ENCODE peak calls at places on chromosome 10, in eight cellular contexts. V is A549, X is esophagus muscularis mucosa, J is gastrocnemius medialis, W is suprapubic skin, P is esophagus squamous epithelium, E is IMR-90, L is uterus. G is an unnamed sample. For H3K4me1, the result is how much of the 10 kb centered on the place peaks cover.

GRCh38 chr10:32958992-32959703 is 1.1 kb upstream of the ITGB1 start:
- DNase-seq in V (no peak), X (no peak), J (no peak), W (no peak), P (no peak), E (no peak), L (no peak), G (no peak)

GRCh38 chr10:48291190-48291589 is 15.3 kb upstream of the MAPK8 start:
- DNase-seq in V (no peak), X (no peak), J (no peak), W (no peak), P (no peak), E (no peak), L (no peak), G (no peak)

GRCh38 chr10:22612316-22612715 is 102.1 kb downstream of the PIP4K2A start:
- DNase-seq in V (no peak), X (no peak), J (no peak), W (no peak), P (no peak), E (no peak), L (no peak), G (no peak)

GRCh38 chr10:124420254-124420653 is 1.5 kb upstream of the OAT start:
- DNase-seq in V (no peak), X (no peak), J (no peak), W (peak), P (no peak), E (no peak), L (no peak), G (no peak)

GRCh38 chr10:58517071-58517470 is 4.4 kb downstream of the BICC1 start:
- DNase-seq in V (peak), X (no peak), J (no peak), W (no peak), P (no peak), E (no peak), L (no peak), G (no peak)

GRCh38 chr10:131311661-131312260 is at the start of gene TCERG1L:
- DNase-seq in V (no peak), X (no peak), J (no peak), W (no peak), P (no peak), E (no peak), L (no peak), G (no peak)

GRCh38 chr10:3106908-3107425 is 39.6 kb downstream of the PFKP start:
- DNase-seq in V (peak), X (no peak), J (no peak), W (no peak), P (no peak), E (no peak), L (no peak), G (no peak)

GRCh38 chr10:14382022-14382421 is 51.3 kb upstream of the FRMD4A start:
- DNase-seq in V (no peak), X (no peak), J (no peak), W (no peak), P (no peak), E (peak), L (no peak), G (no peak)

GRCh38 chr10:73906524-73907447 is 4.1 kb upstream of the PLAU start:
- DNase-seq in V (peak), X (peak), J (peak), W (peak), P (no peak), E (peak), L (peak), G (peak)

GRCh38 chr10:16466001-16466400 is 29.2 kb downstream of the PTER start:
- DNase-seq in V (no peak), X (no peak), J (no peak), W (no peak), P (no peak), E (no peak), L (no peak), G (no peak)

GRCh38 chr10:86365346-86366032 is 1.1 kb downstream of the GRID1 start:
- DNase-seq in V (no peak), X (no peak), J (peak), W (peak), P (no peak), E (no peak), L (no peak), G (no peak)

GRCh38 chr10:75106242-75106641 is 5.2 kb upstream of the SAMD8 start:
- DNase-seq in V (no peak), X (no peak), J (peak), W (peak), P (no peak), E (no peak), L (no peak), G (no peak)

GRCh38 chr10:133024711-133025557 is 62.8 kb upstream of the ADGRA1 start:
- DNase-seq in V (no peak), X (no peak), J (peak), W (no peak), P (no peak), E (no peak), L (no peak), G (no peak)

DNA sequence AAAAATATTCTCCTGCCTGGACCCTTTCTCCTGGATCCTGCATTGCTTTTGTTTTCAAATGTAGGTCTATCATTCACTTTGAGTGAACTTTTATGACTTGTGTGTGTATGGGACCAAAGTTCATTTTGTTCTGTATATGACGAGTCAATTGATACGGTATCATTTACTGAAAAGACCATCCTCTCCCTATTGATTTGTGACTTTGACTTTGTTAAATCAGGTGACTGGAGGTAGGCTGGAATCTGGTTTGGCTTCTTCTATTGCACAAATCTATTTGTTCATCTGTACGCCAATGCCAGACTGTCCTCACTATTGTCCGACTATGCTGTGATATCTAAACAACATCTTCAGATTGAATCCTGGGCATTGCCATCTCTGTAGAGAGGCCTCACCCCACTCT is 5.3 kb upstream of the ARMS2 start:
- DNase-seq in V (no peak), X (no peak), J (no peak), W (no peak), P (no peak), E (no peak), L (no peak), G (no peak)
- TF ChIP-seq POLR2A in V (no peak), X (no peak), J (no peak), W (no peak), P (no peak), E (no peak), L (no peak), G (no peak)

GRCh38 chr10:128605180-128605579 is 479.0 kb upstream of the MKI67 start:
- DNase-seq in V (no peak), X (no peak), J (no peak), W (no peak), P (no peak), E (no peak), L (no peak), G (no peak)

GRCh38 chr10:128610113-128610512 is 483.9 kb upstream of the MKI67 start:
- DNase-seq in V (no peak), X (peak), J (no peak), W (no peak), P (no peak), E (no peak), L (no peak), G (no peak)

GRCh38 chr10:128609460-128609859 is 483.2 kb upstream of the MKI67 start:
- DNase-seq in V (no peak), X (peak), J (no peak), W (no peak), P (no peak), E (no peak), L (no peak), G (no peak)

GRCh38 chr10:128606041-128606440 is 479.8 kb upstream of the MKI67 start:
- DNase-seq in V (no peak), X (peak), J (no peak), W (no peak), P (no peak), E (no peak), L (no peak), G (no peak)

DNA sequence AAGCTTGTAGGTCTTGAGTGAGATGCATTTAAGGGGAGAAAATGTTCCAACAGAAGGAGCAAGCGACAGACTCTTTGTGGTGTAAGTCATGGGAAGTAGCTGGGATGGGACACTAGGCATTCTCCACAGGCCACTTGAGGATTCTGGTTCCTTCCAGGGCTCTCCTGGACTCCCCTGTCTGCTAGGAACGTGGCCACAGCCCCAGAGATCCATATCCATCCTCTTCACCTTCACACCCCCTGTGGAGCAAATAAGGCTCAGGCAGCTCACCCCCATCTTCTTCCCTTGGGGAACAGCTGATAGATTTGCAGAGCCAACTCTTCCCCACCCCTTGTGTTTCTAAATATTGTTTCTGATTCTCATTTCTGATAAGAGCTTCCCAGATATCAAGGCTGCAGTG is 482.6 kb upstream of the MKI67 start:
- DNase-seq in V (no peak), X (peak), J (no peak), W (no peak), P (no peak), E (no peak), L (no peak), G (no peak)
- H3K4me1 ChIP-seq in V (under half), X (under half), J (under half), W (under half), P (under half), E (under half), L (under half), G (under half)

GRCh38 chr10:97812696-97813095 is 36.9 kb upstream of the GOLGA7B start:
- DNase-seq in V (peak), X (no peak), J (no peak), W (no peak), P (no peak), E (no peak), L (no peak), G (no peak)

GRCh38 chr10:97818572-97818971 is 31.1 kb upstream of the GOLGA7B start:
- DNase-seq in V (no peak), X (no peak), J (no peak), W (no peak), P (no peak), E (no peak), L (no peak), G (no peak)

GRCh38 chr10:97816609-97817008 is 33.0 kb upstream of the GOLGA7B start:
- DNase-seq in V (no peak), X (no peak), J (no peak), W (no peak), P (no peak), E (no peak), L (no peak), G (no peak)

GRCh38 chr10:97813311-97813710 is 36.3 kb upstream of the GOLGA7B start:
- DNase-seq in V (no peak), X (no peak), J (no peak), W (no peak), P (no peak), E (no peak), L (no peak), G (no peak)

DNA sequence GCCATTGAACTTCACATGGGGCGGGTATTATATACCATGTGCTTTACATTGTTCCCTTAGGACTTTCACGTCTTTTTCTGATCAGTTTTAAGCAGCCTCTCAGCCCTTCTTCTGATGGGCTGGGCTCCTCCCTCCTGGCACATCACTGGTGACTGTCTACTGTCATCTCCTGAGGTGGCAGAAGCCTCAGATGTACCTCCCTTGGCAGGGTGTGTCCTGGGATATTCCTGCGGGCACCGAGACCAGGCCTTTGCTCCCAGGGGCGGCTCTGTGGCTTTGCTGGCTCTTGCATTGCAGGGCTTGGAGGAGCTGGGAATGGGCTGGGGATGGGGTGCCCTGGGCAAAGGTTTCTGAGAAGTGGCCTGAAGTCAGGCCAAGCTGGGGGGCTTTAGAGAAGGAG is 34.6 kb upstream of the GOLGA7B start:
- DNase-seq in V (no peak), X (no peak), J (no peak), W (no peak), P (no peak), E (no peak), L (no peak), G (no peak)
- TF ChIP-seq POLR2A in V (no peak), X (no peak), J (no peak), W (no peak), P (no peak), E (no peak), L (no peak), G (no peak)

GRCh38 chr10:96271017-96271815 is at the start of gene BLNK:
- DNase-seq in V (no peak), X (no peak), J (peak), W (peak), P (peak), E (peak), L (peak), G (peak)

GRCh38 chr10:96272256-96272985 is 1.1 kb upstream of the BLNK start:
- DNase-seq in V (no peak), X (no peak), J (no peak), W (no peak), P (no peak), E (no peak), L (no peak), G (no peak)

GRCh38 chr10:96269438-96270300 is 1.7 kb downstream of the BLNK start:
- DNase-seq in V (no peak), X (peak), J (no peak), W (no peak), P (no peak), E (no peak), L (no peak), G (no peak)

GRCh38 chr10:96268341-96268909 is 2.9 kb downstream of the BLNK start:
- DNase-seq in V (no peak), X (no peak), J (no peak), W (no peak), P (no peak), E (no peak), L (no peak), G (no peak)

GRCh38 chr10:96270564-96270963 is 805 bp downstream of the BLNK start:
- DNase-seq in V (no peak), X (no peak), J (no peak), W (no peak), P (no peak), E (no peak), L (no peak), G (no peak)
- H3K4me1 ChIP-seq in V (under half), X (under half), J (under half), W (under half), P (half or more), E (under half), L (under half), G (half or more)

GRCh38 chr10:110409488-110409887 is 88.2 kb upstream of the DUSP5 start:
- DNase-seq in V (no peak), X (no peak), J (no peak), W (no peak), P (no peak), E (no peak), L (no peak), G (no peak)

GRCh38 chr10:110410329-110411046 is 87.2 kb upstream of the DUSP5 start:
- DNase-seq in V (peak), X (no peak), J (no peak), W (no peak), P (no peak), E (peak), L (peak), G (peak)

GRCh38 chr10:110408943-110409342 is 88.8 kb upstream of the DUSP5 start:
- DNase-seq in V (no peak), X (no peak), J (no peak), W (no peak), P (no peak), E (no peak), L (no peak), G (no peak)

GRCh38 chr10:110409926-110410325 is 87.8 kb upstream of the DUSP5 start:
- DNase-seq in V (no peak), X (no peak), J (no peak), W (no peak), P (no peak), E (no peak), L (no peak), G (no peak)

DNA sequence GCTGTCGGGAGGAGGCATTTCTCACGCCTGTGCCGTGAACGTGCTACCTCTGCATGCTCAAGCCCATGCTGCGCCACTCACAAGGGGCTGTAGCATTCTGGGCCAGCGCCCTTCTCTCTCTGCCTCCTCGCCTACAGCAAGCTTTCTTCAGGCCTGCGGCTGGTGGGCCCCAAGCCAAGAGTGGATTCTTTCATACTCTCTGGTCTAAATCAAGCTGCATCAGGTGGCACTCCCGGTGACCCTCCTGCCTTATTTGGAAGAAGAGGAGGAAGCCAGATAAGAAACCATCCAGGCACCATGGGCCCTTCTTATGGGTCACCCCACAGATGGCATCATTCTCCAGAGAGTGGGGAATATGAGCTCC is 86.7 kb upstream of the DUSP5 start:
- DNase-seq in V (peak), X (no peak), J (no peak), W (no peak), P (no peak), E (peak), L (peak), G (no peak)
- TF ChIP-seq POLR2A in V (no peak), X (no peak), J (no peak), W (no peak), P (no peak), E (no peak), L (no peak), G (no peak)

GRCh38 chr10:94747137-94747536 is 15.3 kb upstream of the CYP2C19 start:
- DNase-seq in V (no peak), X (no peak), J (no peak), W (no peak), P (no peak), E (no peak), L (no peak), G (no peak)
- H3K4me1 ChIP-seq in V (under half), X (under half), J (under half), W (under half), P (under half), E (under half), L (under half), G (under half)

GRCh38 chr10:28981007-28981406 is 303.7 kb downstream of the BAMBI start:
- DNase-seq in V (no peak), X (no peak), J (no peak), W (no peak), P (no peak), E (no peak), L (no peak), G (no peak)

GRCh38 chr10:28975891-28976471 is 298.7 kb downstream of the BAMBI start:
- DNase-seq in V (no peak), X (peak), J (peak), W (no peak), P (no peak), E (peak), L (no peak), G (no peak)

GRCh38 chr10:28973309-28973972 is 296.1 kb downstream of the BAMBI start:
- DNase-seq in V (no peak), X (no peak), J (no peak), W (no peak), P (no peak), E (no peak), L (no peak), G (no peak)

GRCh38 chr10:28980264-28980663 is 302.9 kb downstream of the BAMBI start:
- DNase-seq in V (no peak), X (no peak), J (no peak), W (no peak), P (no peak), E (no peak), L (no peak), G (no peak)

GRCh38 chr10:28977518-28977917 is 300.2 kb downstream of the BAMBI start:
- DNase-seq in V (no peak), X (no peak), J (no peak), W (no peak), P (no peak), E (no peak), L (no peak), G (no peak)
- TF ChIP-seq POLR2A in V (no peak), X (no peak), J (no peak), W (no peak), P (no peak), E (no peak), L (no peak), G (no peak)

GRCh38 chr10:113056468-113057021 is 106.5 kb downstream of the TCF7L2 start:
- DNase-seq in V (no peak), X (no peak), J (no peak), W (no peak), P (no peak), E (peak), L (peak), G (no peak)
- H3K4me1 ChIP-seq in V (half or more), X (half or more), J (under half), W (half or more), P (half or more), E (under half), L (under half), G (under half)

G was measured in body of pancreas.